ENCODE peak calls at places on chromosomes 16 and 17, in seven cellular contexts. Q is stimulated activated CD8-positive, alpha-beta memory T cell treated with anti-CD3 and anti-CD28 coated beads, Interleukin-7, amount 100 ng/mL, for 24 hours; G is kidney glomerular epithelial cell; E is left kidney; S is lower leg skin; V is stimulated activated CD4-positive, alpha-beta T cell treated with anti-CD3 and anti-CD28 coated beads, Interleukin-15, amount 100 ng/mL, for 1 hour; P is nucleus accumbens. D is an unnamed sample.

GRCh38 chr17:43211480-43212402 is at the start of gene TMEM106A:
- DNase-seq in Q (peak), S (peak), V (peak), G (peak), E (peak), P (no peak), D (peak)

GRCh38 chr17:81239714-81240555 is 817 bp downstream of the NDUFAF8 start:
- DNase-seq in E (no peak), G (no peak), S (no peak), P (no peak), V (no peak), Q (no peak), D (no peak)

GRCh38 chr17:45096926-45097325 is 35.4 kb downstream of the PLCD3 start:
- DNase-seq in V (no peak), Q (no peak), P (no peak), G (no peak), S (no peak), E (no peak), D (no peak)

GRCh38 chr16:9437115-9437514 is 345.7 kb downstream of the HAPSTR1 start:
- DNase-seq in S (no peak), G (no peak), Q (no peak), V (no peak), E (peak), P (no peak), D (no peak)

GRCh38 chr16:1929105-1929504 is 10.9 kb upstream of the HS3ST6 start:
- DNase-seq in V (no peak), G (no peak), P (no peak), S (no peak), E (peak), Q (no peak), D (no peak)

GRCh38 chr17:40068917-40069750 is 6.4 kb downstream of the THRA start:
- DNase-seq in V (peak), Q (peak), E (peak), G (peak), P (peak), S (peak), D (peak)

GRCh38 chr16:88045820-88046303 is 94.6 kb downstream of the BANP start:
- DNase-seq in S (no peak), Q (no peak), G (no peak), P (no peak), V (no peak), E (no peak), D (no peak)

GRCh38 chr17:74875970-74876593 is 3.3 kb upstream of the FDXR start:
- DNase-seq in Q (no peak), V (no peak), P (no peak), S (no peak), E (no peak), G (no peak), D (no peak)

GRCh38 chr17:46995841-46996571 is 17.0 kb upstream of the RPRML start:
- DNase-seq in P (no peak), Q (no peak), G (no peak), E (no peak), V (no peak), S (no peak), D (no peak)

GRCh38 chr17:6067060-6067459 is 3.1 kb upstream of the WSCD1 start:
- DNase-seq in E (no peak), P (no peak), G (no peak), Q (no peak), S (no peak), V (no peak), D (no peak)

GRCh38 chr16:11517926-11518325 is 68.8 kb downstream of the LITAF start:
- DNase-seq in G (no peak), S (no peak), P (no peak), E (no peak), Q (no peak), V (no peak), D (no peak)

GRCh38 chr16:75733305-75734141 is 7.2 kb upstream of the CPHXL start:
- DNase-seq in S (no peak), E (peak), Q (no peak), P (no peak), V (no peak), G (peak), D (no peak)

GRCh38 chr16:63241476-63241875 is 1205.2 kb upstream of the CDH8 start:
- DNase-seq in V (no peak), Q (no peak), G (no peak), S (no peak), P (no peak), E (no peak), D (no peak)

GRCh38 chr17:7191571-7192270 is 12.6 kb upstream of the ASGR1 start:
- DNase-seq in P (no peak), V (no peak), S (no peak), Q (no peak), G (no peak), E (peak), D (no peak)

GRCh38 chr17:78990349-78991016 is 10.8 kb upstream of the LGALS3BP start:
- DNase-seq in S (peak), V (no peak), E (no peak), Q (no peak), P (no peak), G (no peak), D (no peak)

GRCh38 chr16:19524356-19524865 is 669 bp downstream of the CCP110 start:
- DNase-seq in E (peak), Q (no peak), S (no peak), V (no peak), P (no peak), G (peak), D (no peak)

GRCh38 chr17:40025991-40026815 is 11.0 kb downstream of the CSF3 start:
- DNase-seq in V (no peak), Q (no peak), S (no peak), P (no peak), E (no peak), G (no peak), D (no peak)

GRCh38 chr17:40014375-40014980 is 762 bp upstream of the CSF3 start:
- DNase-seq in S (no peak), P (no peak), E (peak), Q (no peak), V (no peak), G (no peak), D (no peak)

GRCh38 chr17:8681175-8681949 is 50.8 kb upstream of the MYH10 start:
- DNase-seq in P (no peak), E (peak), V (no peak), G (no peak), S (peak), Q (no peak), D (no peak)

GRCh38 chr16:89646906-89647305 is 10.6 kb downstream of the CHMP1A start:
- DNase-seq in P (no peak), G (no peak), V (no peak), E (no peak), Q (no peak), S (no peak), D (no peak)

GRCh38 chr16:70433456-70434103 is 5.3 kb downstream of the ST3GAL2 start:
- DNase-seq in Q (no peak), G (no peak), E (peak), P (no peak), S (no peak), V (no peak), D (peak)

GRCh38 chr17:3890082-3890892 is 2.6 kb downstream of the CAMKK1 start:
- DNase-seq in V (no peak), Q (no peak), P (no peak), S (peak), G (peak), E (peak), D (peak)

GRCh38 chr17:35046740-35047283 is 16.7 kb downstream of the RFFL start:
- DNase-seq in V (peak), G (no peak), E (no peak), P (no peak), Q (no peak), S (no peak), D (no peak)

GRCh38 chr17:39757931-39758873 is 20.5 kb downstream of the GRB7 start:
- DNase-seq in P (no peak), V (peak), Q (no peak), S (peak), G (no peak), E (no peak), D (no peak)

GRCh38 chr17:79950306-79950705 is 85.4 kb downstream of the TBC1D16 start:
- DNase-seq in S (peak), G (no peak), Q (no peak), V (no peak), P (no peak), E (peak), D (peak)

GRCh38 chr17:51948128-51948527 is 210.4 kb downstream of the CA10 start:
- DNase-seq in G (peak), E (no peak), Q (no peak), V (no peak), S (no peak), P (no peak), D (no peak)

GRCh38 chr17:28540231-28540630 is 12.2 kb downstream of the UNC119 start:
- DNase-seq in Q (no peak), G (no peak), S (no peak), E (no peak), V (no peak), P (no peak), D (no peak)

GRCh38 chr16:11717811-11718210 is 24.8 kb downstream of the TXNDC11 start:
- DNase-seq in V (no peak), S (no peak), Q (no peak), P (no peak), E (no peak), G (no peak), D (no peak)

GRCh38 chr17:39672522-39673334 is 4.5 kb downstream of the PNMT start:
- DNase-seq in Q (no peak), G (no peak), P (no peak), S (no peak), V (no peak), E (no peak), D (no peak)